ENCODE peak calls at places on chromosome 3, in four cellular contexts. F, Z, L and Q are unnamed samples.

GRCh38 chr3:25830373-25831305 is 40.7 kb downstream of the OXSM start:
- DNase-seq in L (no peak), F (no peak), Z (no peak), Q (no peak)

GRCh38 chr3:100407977-100408532 is 6.7 kb downstream of the LNP1 start:
- DNase-seq in L (no peak), F (no peak), Z (no peak), Q (no peak)

GRCh38 chr3:45632956-45633355 is 38.4 kb downstream of the LIMD1 start:
- DNase-seq in Z (no peak), F (no peak), L (no peak), Q (no peak)

GRCh38 chr3:14811733-14812132 is 7.0 kb upstream of the FGD5 start:
- DNase-seq in F (no peak), Z (no peak), L (no peak), Q (no peak)

GRCh38 chr3:121985841-121986240 is 36.2 kb downstream of the ILDR1 start:
- DNase-seq in L (no peak), Z (no peak), F (no peak), Q (no peak)

GRCh38 chr3:115788921-115789470 is 165.7 kb downstream of the GAP43 start:
- DNase-seq in F (no peak), L (no peak), Z (peak), Q (no peak)

GRCh38 chr3:23017800-23018199 is 185.3 kb upstream of the UBE2E2 start:
- DNase-seq in F (no peak), Z (no peak), L (no peak), Q (no peak)

GRCh38 chr3:132726341-132726823 is 4.2 kb upstream of the NPHP3 start:
- DNase-seq in F (no peak), Z (peak), L (no peak), Q (no peak)

GRCh38 chr3:36258381-36258780 is 121.9 kb upstream of the STAC start:
- DNase-seq in Z (no peak), L (no peak), F (no peak), Q (no peak)

GRCh38 chr3:18830087-18830486 is 318.2 kb upstream of the KCNH8 start:
- DNase-seq in F (no peak), Z (no peak), L (no peak), Q (no peak)

GRCh38 chr3:159711560-159712333 is 276.9 kb upstream of the IL12A start:
- DNase-seq in L (no peak), F (no peak), Z (peak), Q (no peak)

GRCh38 chr3:57141719-57142118 is 23.4 kb downstream of the IL17RD start:
- DNase-seq in L (no peak), Z (no peak), F (no peak), Q (no peak)

GRCh38 chr3:16300881-16301359 is 35.9 kb downstream of the OXNAD1 start:
- DNase-seq in F (peak), L (no peak), Z (no peak), Q (peak)

GRCh38 chr3:99901200-99901926 is 83.7 kb downstream of the CMSS1 start:
- DNase-seq in Z (peak), F (peak), L (no peak), Q (no peak)

DNA sequence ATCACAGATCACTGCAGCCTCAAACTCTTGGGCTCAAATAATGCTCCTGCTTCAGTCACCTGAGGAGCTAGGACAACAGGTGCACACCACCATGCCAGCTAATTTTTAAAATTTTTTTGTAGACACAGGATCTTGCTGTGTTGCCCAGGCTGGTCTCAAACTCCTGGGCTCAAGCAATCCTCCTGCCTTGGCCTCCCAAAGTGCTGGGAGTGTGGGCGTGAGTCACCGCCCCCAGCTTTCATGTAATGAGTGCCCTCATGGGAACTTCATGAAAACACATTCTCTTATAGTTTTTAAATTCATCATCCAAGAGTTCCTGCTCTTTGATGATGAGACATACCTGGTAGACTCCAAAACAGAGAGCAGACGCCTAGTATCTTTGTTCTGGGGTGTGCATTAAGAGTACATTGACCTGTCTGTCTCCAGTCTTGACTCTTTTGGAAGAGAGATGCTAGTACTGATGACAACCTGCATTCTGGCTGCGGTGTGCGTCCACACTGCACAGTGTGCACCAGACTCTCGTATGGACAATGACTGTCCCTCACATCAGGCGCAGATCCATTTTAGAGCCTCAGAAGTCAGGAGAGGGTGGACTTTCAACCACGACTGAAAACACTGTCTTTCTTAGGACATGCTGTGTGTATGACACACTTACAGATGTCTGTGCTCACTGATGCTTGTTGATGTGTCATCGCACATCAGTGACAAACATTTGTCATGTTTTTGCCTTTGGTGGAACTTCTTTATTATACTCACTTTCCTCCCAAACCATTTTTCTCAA is 2.0 kb downstream of the NRROS start:
- DNase-seq in F (no peak), Z (no peak), L (no peak), Q (no peak)
- H3K27ac ChIP-seq in F (peak), Z (no peak), L (no peak), Q (no peak)

DNA sequence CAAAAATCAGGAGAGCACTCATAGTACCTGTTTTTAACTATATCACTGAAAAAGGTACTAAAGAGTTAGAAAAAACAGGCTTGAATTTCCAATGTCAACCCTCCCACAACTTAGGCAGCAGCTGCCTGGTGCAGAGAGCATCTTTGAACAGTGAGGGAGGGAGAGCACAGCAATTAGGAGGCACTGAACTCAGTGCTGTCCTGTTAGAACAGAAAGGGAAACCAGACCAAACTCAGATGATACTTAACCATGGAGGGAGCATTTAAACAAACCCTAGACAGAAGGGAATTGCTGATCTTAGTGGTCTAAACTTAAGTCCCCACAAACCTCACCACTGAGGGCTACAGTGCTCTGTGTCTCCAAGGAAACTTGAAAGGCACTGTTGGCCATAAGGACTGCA is 179.2 kb upstream of the AGTR1 start:
- DNase-seq in F (no peak), Z (no peak), L (no peak), Q (no peak)
- H3K27ac ChIP-seq in F (no peak), Z (no peak), L (no peak), Q (no peak)

GRCh38 chr3:69180869-69181591 is 58.6 kb upstream of the LMOD3 start:
- DNase-seq in Z (no peak), L (no peak), F (no peak), Q (no peak)
- H3K27ac ChIP-seq in Z (no peak), L (peak), F (no peak), Q (no peak)

DNA sequence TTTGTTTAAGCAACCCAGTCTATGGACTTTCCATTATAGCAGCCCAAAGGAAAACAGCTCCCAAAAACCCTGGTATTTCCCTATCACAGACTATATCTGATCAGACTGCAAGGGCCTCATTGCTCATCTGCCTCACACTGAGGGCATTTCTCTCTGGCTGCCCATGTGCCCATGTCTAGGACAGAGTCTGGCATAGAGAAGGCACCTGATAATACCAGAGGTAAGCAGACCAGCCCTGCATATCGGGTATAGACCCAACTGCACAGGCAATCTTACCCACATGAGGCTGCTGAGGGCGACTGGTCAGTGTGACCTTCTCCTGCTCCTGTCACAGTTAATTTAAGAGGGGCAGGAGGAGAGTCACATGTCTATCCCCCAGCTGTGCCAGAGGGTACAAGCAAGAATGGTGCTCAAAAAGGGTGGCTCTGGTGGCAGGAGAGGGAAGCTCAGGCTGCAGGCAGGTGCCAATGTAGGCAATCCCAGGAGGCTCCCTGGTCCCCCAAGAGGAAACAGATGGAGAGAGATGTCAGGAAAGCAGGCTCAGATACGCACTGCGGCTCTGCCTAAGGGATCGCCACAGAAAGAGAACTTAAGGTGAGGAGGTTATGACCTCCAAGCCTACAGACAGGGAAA is 3.1 kb downstream of the CSRNP1 start:
- DNase-seq in Z (no peak), F (no peak), L (no peak), Q (no peak)
- H3K27ac ChIP-seq in Z (peak), F (peak), L (peak), Q (peak)

DNA sequence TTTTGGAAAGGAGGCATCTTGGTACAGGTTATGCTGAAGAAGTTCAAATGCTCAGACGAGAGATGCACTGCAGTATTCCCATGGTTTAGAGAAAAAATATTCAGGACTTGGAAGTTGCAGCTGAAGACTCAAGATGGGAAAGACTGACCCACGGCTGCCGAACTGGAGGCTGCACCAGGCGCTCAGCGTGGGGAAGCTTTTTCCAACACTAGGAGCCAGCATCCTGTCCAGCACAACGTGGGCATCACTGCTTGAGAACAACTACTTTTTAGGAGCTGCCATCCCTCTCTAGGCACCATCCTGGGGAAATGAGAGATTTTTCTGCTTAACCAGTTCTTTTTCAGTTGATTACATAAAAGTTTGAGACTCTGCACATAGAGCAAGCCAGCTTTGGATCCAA is 94.0 kb downstream of the LRIG1 start:
- DNase-seq in F (no peak), Z (no peak), L (no peak), Q (no peak)
- H3K27ac ChIP-seq in F (no peak), Z (no peak), L (peak), Q (peak)

DNA sequence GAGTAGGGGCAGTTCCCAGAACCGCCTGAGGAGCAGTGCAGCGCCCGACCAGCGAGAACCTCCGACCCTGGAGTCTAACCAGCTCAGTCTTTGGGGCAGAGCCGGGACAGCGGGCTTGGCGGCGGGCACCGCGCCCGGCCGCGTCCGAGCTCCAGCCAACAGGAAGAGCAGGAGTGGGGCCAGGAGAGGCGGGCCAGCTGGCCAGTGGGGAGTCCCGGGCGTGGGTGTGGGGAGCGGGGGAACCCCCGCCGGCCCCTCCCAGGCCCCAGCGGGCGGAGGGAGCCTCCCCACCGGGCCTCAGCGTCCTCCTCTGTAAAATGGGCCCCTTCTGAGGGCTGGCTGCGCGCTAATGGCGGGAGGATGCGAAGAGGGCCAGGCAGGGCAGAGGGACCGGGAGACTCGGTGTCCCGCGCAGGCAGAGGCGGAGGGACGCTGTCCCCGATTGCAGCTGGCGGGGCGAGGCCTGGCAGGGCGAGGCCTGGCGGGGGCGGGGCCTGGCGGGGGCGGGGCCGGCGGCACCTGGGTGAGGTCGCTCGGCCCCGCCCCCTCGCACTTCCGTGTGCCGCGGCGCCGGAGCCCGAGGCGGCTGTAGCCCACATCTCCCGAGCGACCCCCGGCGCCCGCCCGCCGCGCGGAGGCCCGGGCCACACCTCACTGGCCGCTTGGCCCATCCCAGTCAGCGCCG is at the start of gene PRKCD:
- DNase-seq in L (peak), F (no peak), Z (peak), Q (peak)
- H3K27ac ChIP-seq in L (peak), F (peak), Z (peak), Q (peak)

DNA sequence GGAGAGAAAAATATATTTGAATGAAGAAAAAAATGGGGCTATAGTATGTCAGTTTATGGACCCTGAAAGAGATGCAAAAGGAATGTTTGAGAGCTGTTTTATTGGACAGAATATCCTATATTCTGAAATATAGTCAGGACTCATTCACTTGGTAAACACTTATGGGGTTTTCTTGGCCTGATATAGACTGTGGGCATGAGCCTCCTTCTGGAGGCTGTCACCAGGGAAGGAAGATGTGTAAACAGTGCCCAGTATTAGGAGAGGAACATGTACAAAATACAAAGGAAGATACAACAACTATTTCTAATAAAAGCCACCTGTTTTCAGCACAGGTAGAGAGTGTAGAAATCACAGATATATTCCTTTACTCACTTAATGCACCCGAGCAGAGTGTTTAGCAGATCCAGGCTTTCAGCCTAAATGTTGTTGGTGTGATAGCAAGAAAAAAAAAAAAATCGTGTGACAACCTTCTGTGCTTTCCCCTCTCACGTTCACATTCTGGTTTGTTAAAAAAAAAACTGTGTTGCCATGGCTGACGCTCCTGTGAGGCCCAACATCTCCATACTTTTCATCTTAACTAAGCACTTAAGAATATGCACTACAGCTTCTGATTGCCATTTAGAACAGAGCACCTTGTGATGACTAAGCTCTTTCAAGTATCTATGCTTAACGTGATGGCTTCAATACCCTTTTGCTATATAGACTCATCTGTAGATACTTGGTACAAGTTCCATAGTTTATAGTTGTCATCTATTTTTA is 134.1 kb downstream of the MBNL1 start:
- DNase-seq in F (no peak), Z (no peak), L (no peak), Q (no peak)
- H3K27ac ChIP-seq in F (no peak), Z (peak), L (peak), Q (peak)